ENCODE peak calls at places on chromosomes 11 and 22, in six cellular contexts. U is anterior cingulate cortex, P is foreskin fibroblast, B is Right ventricle myocardium superior, N is SK-MEL-5, S is fibroblast of mammary gland. L is an unnamed sample.

GRCh38 chr11:112811781-112812180 is 149.4 kb upstream of the NCAM1 start:
- DNase-seq in N (no peak), S (no peak), P (no peak), B (no peak), U (no peak), L (no peak)

GRCh38 chr11:41659990-41660389 is 200.5 kb upstream of the LRRC4C start:
- DNase-seq in N (no peak), S (no peak), P (no peak), B (no peak), U (no peak), L (no peak)

GRCh38 chr22:50678651-50679521 is 6.3 kb downstream of the SHANK3 start:
- DNase-seq in P (no peak), U (no peak), B (peak), N (no peak), S (no peak), L (no peak)

GRCh38 chr22:39522567-39523300 is 2.4 kb downstream of the ATF4 start:
- DNase-seq in B (peak), S (peak), U (peak), N (no peak), P (peak), L (peak)

GRCh38 chr11:74319139-74319538 is 7.7 kb upstream of the P4HA3 start:
- DNase-seq in U (no peak), N (peak), B (no peak), S (peak), P (peak), L (peak)

GRCh38 chr22:36874309-36874696 is 13.5 kb downstream of the NCF4 start:
- DNase-seq in S (no peak), B (no peak), P (no peak), N (no peak), U (no peak), L (peak)

GRCh38 chr11:87290304-87290922 is 252.7 kb downstream of the TMEM135 start:
- DNase-seq in N (peak), P (peak), U (no peak), S (peak), B (no peak), L (peak)

GRCh38 chr22:50506611-50507420 is 686 bp downstream of the LMF2 start:
- DNase-seq in B (peak), U (no peak), S (no peak), N (no peak), P (no peak), L (no peak)

GRCh38 chr11:12497431-12497830 is 120.1 kb downstream of the PARVA start:
- DNase-seq in S (no peak), P (no peak), N (peak), B (no peak), U (no peak), L (no peak)

GRCh38 chr22:39997939-39998726 is 3.4 kb downstream of the FAM83F start:
- DNase-seq in P (no peak), S (no peak), U (no peak), N (peak), B (peak), L (peak)

GRCh38 chr11:110086892-110087309 is 6.3 kb upstream of the ZC3H12C start:
- DNase-seq in S (peak), U (no peak), B (no peak), P (peak), N (peak), L (peak)

GRCh38 chr11:80103149-80103859 is 662.5 kb upstream of the TENM4 start:
- DNase-seq in B (no peak), S (peak), P (peak), U (no peak), N (no peak), L (peak)

GRCh38 chr11:10407055-10407454 is 48.0 kb upstream of the AMPD3 start:
- DNase-seq in B (no peak), P (peak), S (peak), N (no peak), U (no peak), L (peak)

GRCh38 chr11:128663824-128664223 is 30.0 kb upstream of the FLI1 start:
- DNase-seq in S (no peak), U (no peak), N (no peak), B (peak), P (no peak), L (no peak)

GRCh38 chr11:35593143-35593542 is 25.1 kb upstream of the FJX1 start:
- DNase-seq in S (peak), B (no peak), P (peak), N (no peak), U (no peak), L (peak)

GRCh38 chr11:44741976-44742375 is 15.2 kb downstream of the TSPAN18 start:
- DNase-seq in P (no peak), U (no peak), B (no peak), S (no peak), N (no peak), L (no peak)

GRCh38 chr11:77207618-77208313 is 79.7 kb downstream of the MYO7A start:
- DNase-seq in U (no peak), P (no peak), B (peak), N (no peak), S (no peak), L (no peak)

GRCh38 chr11:72446929-72447753 is 12.8 kb upstream of the CLPB start:
- DNase-seq in U (no peak), N (peak), P (peak), B (no peak), S (peak), L (peak)

GRCh38 chr11:82823635-82824614 is 76.3 kb downstream of the PRCP start:
- DNase-seq in B (no peak), P (no peak), S (no peak), U (peak), N (no peak), L (no peak)

GRCh38 chr22:48301908-48302307 is 1525.8 kb downstream of the BRD1 start:
- DNase-seq in U (no peak), P (no peak), N (no peak), B (no peak), S (no peak), L (no peak)

GRCh38 chr11:46348986-46349401 is 1.7 kb downstream of the DGKZ start:
- DNase-seq in S (no peak), N (no peak), B (no peak), P (no peak), U (no peak), L (no peak)

GRCh38 chr11:132402056-132402684 is 1031.8 kb downstream of the NTM start:
- DNase-seq in N (peak), B (no peak), S (no peak), P (peak), U (peak), L (no peak)

GRCh38 chr11:44835326-44835725 is 108.6 kb downstream of the TSPAN18 start:
- DNase-seq in S (no peak), B (no peak), U (no peak), P (no peak), N (no peak), L (no peak)

GRCh38 chr11:12675951-12676711 is 1.9 kb downstream of the TEAD1 start:
- DNase-seq in P (no peak), N (peak), B (no peak), U (no peak), S (peak), L (peak)

GRCh38 chr11:75815345-75815983 is 454 bp downstream of the UVRAG start:
- DNase-seq in P (no peak), U (no peak), N (no peak), B (no peak), S (peak), L (peak)

GRCh38 chr11:17479284-17480214 is 2.9 kb upstream of the ABCC8 start:
- DNase-seq in U (peak), N (peak), P (peak), S (no peak), B (no peak), L (peak)

GRCh38 chr22:39029227-39029626 is 8.3 kb downstream of the APOBEC3D start:
- DNase-seq in P (no peak), S (no peak), B (no peak), U (no peak), N (no peak), L (no peak)

GRCh38 chr11:22479986-22480740 is 142.0 kb downstream of the SLC17A6 start:
- DNase-seq in N (no peak), P (no peak), S (peak), U (no peak), B (no peak), L (no peak)

L was measured in fibroblast of villous mesenchyme.